ENCODE peak calls at places on chromosomes 13 and 19, in seven cellular contexts. One of them, this sample, is unnamed.

GRCh38 chr19:56896041-56896440 is 55.5 kb upstream of the PEG3 start:
- DNase-seq in dermis blood vessel endothelial cell: no peak
- DNase-seq in stimulated activated CD4-positive, alpha-beta T cell treated with anti-CD3 and anti-CD28 coated beads, Interleukin-2, amount 100 ng/mL, for 48 hours: no peak
- DNase-seq in KBM-7: no peak
- DNase-seq in naive thymus-derived CD8-positive, alpha-beta T cell: no peak
- DNase-seq in A549: no peak
- DNase-seq in T-helper 1 cell: no peak
- DNase-seq in this sample: no peak

GRCh38 chr19:10894911-10895213 is 23.5 kb downstream of the CARM1 start:
- DNase-seq in dermis blood vessel endothelial cell: no peak
- DNase-seq in stimulated activated CD4-positive, alpha-beta T cell treated with anti-CD3 and anti-CD28 coated beads, Interleukin-2, amount 100 ng/mL, for 48 hours: no peak
- DNase-seq in KBM-7: no peak
- DNase-seq in naive thymus-derived CD8-positive, alpha-beta T cell: no peak
- DNase-seq in A549: no peak
- DNase-seq in T-helper 1 cell: no peak
- DNase-seq in this sample: no peak

GRCh38 chr13:50598338-50598737 is 245.2 kb downstream of the DLEU7 start:
- DNase-seq in dermis blood vessel endothelial cell: no peak
- DNase-seq in stimulated activated CD4-positive, alpha-beta T cell treated with anti-CD3 and anti-CD28 coated beads, Interleukin-2, amount 100 ng/mL, for 48 hours: no peak
- DNase-seq in KBM-7: no peak
- DNase-seq in naive thymus-derived CD8-positive, alpha-beta T cell: no peak
- DNase-seq in A549: no peak
- DNase-seq in T-helper 1 cell: no peak
- DNase-seq in this sample: no peak

GRCh38 chr13:91406619-91407018 is 8.2 kb downstream of the GPC5 start:
- DNase-seq in dermis blood vessel endothelial cell: peak
- DNase-seq in stimulated activated CD4-positive, alpha-beta T cell treated with anti-CD3 and anti-CD28 coated beads, Interleukin-2, amount 100 ng/mL, for 48 hours: peak
- DNase-seq in KBM-7: peak
- DNase-seq in naive thymus-derived CD8-positive, alpha-beta T cell: no peak
- DNase-seq in A549: peak
- DNase-seq in T-helper 1 cell: no peak
- DNase-seq in this sample: no peak

GRCh38 chr19:37513397-37513796 is 6.7 kb downstream of the ZNF793 start:
- DNase-seq in dermis blood vessel endothelial cell: peak
- DNase-seq in stimulated activated CD4-positive, alpha-beta T cell treated with anti-CD3 and anti-CD28 coated beads, Interleukin-2, amount 100 ng/mL, for 48 hours: no peak
- DNase-seq in KBM-7: peak
- DNase-seq in naive thymus-derived CD8-positive, alpha-beta T cell: no peak
- DNase-seq in A549: no peak
- DNase-seq in T-helper 1 cell: no peak
- DNase-seq in this sample: no peak

GRCh38 chr13:111209613-111210012 is 94.5 kb downstream of the ARHGEF7 start:
- DNase-seq in dermis blood vessel endothelial cell: peak
- DNase-seq in stimulated activated CD4-positive, alpha-beta T cell treated with anti-CD3 and anti-CD28 coated beads, Interleukin-2, amount 100 ng/mL, for 48 hours: no peak
- DNase-seq in KBM-7: no peak
- DNase-seq in naive thymus-derived CD8-positive, alpha-beta T cell: no peak
- DNase-seq in A549: no peak
- DNase-seq in T-helper 1 cell: no peak
- DNase-seq in this sample: no peak

GRCh38 chr13:64928704-64929499 is 2301.2 kb downstream of the PCDH9 start:
- DNase-seq in dermis blood vessel endothelial cell: peak
- DNase-seq in stimulated activated CD4-positive, alpha-beta T cell treated with anti-CD3 and anti-CD28 coated beads, Interleukin-2, amount 100 ng/mL, for 48 hours: no peak
- DNase-seq in KBM-7: no peak
- DNase-seq in naive thymus-derived CD8-positive, alpha-beta T cell: no peak
- DNase-seq in A549: peak
- DNase-seq in T-helper 1 cell: no peak
- DNase-seq in this sample: no peak

GRCh38 chr13:97978661-97979450 is 25.4 kb downstream of the IPO5 start:
- DNase-seq in dermis blood vessel endothelial cell: peak
- DNase-seq in stimulated activated CD4-positive, alpha-beta T cell treated with anti-CD3 and anti-CD28 coated beads, Interleukin-2, amount 100 ng/mL, for 48 hours: no peak
- DNase-seq in KBM-7: peak
- DNase-seq in naive thymus-derived CD8-positive, alpha-beta T cell: no peak
- DNase-seq in A549: no peak
- DNase-seq in T-helper 1 cell: no peak
- DNase-seq in this sample: no peak

GRCh38 chr19:41935781-41936415 is 7.6 kb upstream of the ERFL start:
- DNase-seq in dermis blood vessel endothelial cell: no peak
- DNase-seq in stimulated activated CD4-positive, alpha-beta T cell treated with anti-CD3 and anti-CD28 coated beads, Interleukin-2, amount 100 ng/mL, for 48 hours: no peak
- DNase-seq in KBM-7: no peak
- DNase-seq in naive thymus-derived CD8-positive, alpha-beta T cell: no peak
- DNase-seq in A549: no peak
- DNase-seq in T-helper 1 cell: no peak
- DNase-seq in this sample: no peak

GRCh38 chr13:31476266-31476665 is 263.1 kb upstream of the RXFP2 start:
- DNase-seq in dermis blood vessel endothelial cell: no peak
- DNase-seq in stimulated activated CD4-positive, alpha-beta T cell treated with anti-CD3 and anti-CD28 coated beads, Interleukin-2, amount 100 ng/mL, for 48 hours: no peak
- DNase-seq in KBM-7: no peak
- DNase-seq in naive thymus-derived CD8-positive, alpha-beta T cell: no peak
- DNase-seq in A549: no peak
- DNase-seq in T-helper 1 cell: no peak
- DNase-seq in this sample: no peak

GRCh38 chr13:22883961-22884360 is 296.8 kb upstream of the SGCG start:
- DNase-seq in dermis blood vessel endothelial cell: no peak
- DNase-seq in stimulated activated CD4-positive, alpha-beta T cell treated with anti-CD3 and anti-CD28 coated beads, Interleukin-2, amount 100 ng/mL, for 48 hours: no peak
- DNase-seq in KBM-7: no peak
- DNase-seq in naive thymus-derived CD8-positive, alpha-beta T cell: no peak
- DNase-seq in A549: no peak
- DNase-seq in T-helper 1 cell: no peak
- DNase-seq in this sample: no peak

GRCh38 chr19:13262450-13262849 is 112.2 kb downstream of the IER2 start:
- DNase-seq in dermis blood vessel endothelial cell: peak
- DNase-seq in stimulated activated CD4-positive, alpha-beta T cell treated with anti-CD3 and anti-CD28 coated beads, Interleukin-2, amount 100 ng/mL, for 48 hours: no peak
- DNase-seq in KBM-7: peak
- DNase-seq in naive thymus-derived CD8-positive, alpha-beta T cell: no peak
- DNase-seq in A549: peak
- DNase-seq in T-helper 1 cell: no peak
- DNase-seq in this sample: no peak

GRCh38 chr19:47158879-47159509 is 28.4 kb downstream of the SAE1 start:
- DNase-seq in dermis blood vessel endothelial cell: peak
- DNase-seq in stimulated activated CD4-positive, alpha-beta T cell treated with anti-CD3 and anti-CD28 coated beads, Interleukin-2, amount 100 ng/mL, for 48 hours: no peak
- DNase-seq in KBM-7: no peak
- DNase-seq in naive thymus-derived CD8-positive, alpha-beta T cell: peak
- DNase-seq in A549: no peak
- DNase-seq in T-helper 1 cell: peak
- DNase-seq in this sample: no peak

GRCh38 chr13:24998433-24998832 is 97.5 kb upstream of the PABPC3 start:
- DNase-seq in dermis blood vessel endothelial cell: no peak
- DNase-seq in stimulated activated CD4-positive, alpha-beta T cell treated with anti-CD3 and anti-CD28 coated beads, Interleukin-2, amount 100 ng/mL, for 48 hours: no peak
- DNase-seq in KBM-7: no peak
- DNase-seq in naive thymus-derived CD8-positive, alpha-beta T cell: no peak
- DNase-seq in A549: no peak
- DNase-seq in T-helper 1 cell: no peak
- DNase-seq in this sample: no peak

GRCh38 chr13:64158910-64159309 is 2743.3 kb upstream of the PCDH20 start:
- DNase-seq in dermis blood vessel endothelial cell: peak
- DNase-seq in stimulated activated CD4-positive, alpha-beta T cell treated with anti-CD3 and anti-CD28 coated beads, Interleukin-2, amount 100 ng/mL, for 48 hours: no peak
- DNase-seq in KBM-7: no peak
- DNase-seq in naive thymus-derived CD8-positive, alpha-beta T cell: no peak
- DNase-seq in A549: no peak
- DNase-seq in T-helper 1 cell: no peak
- DNase-seq in this sample: no peak

GRCh38 chr19:13032837-13033236 is 37.6 kb downstream of the NFIX start:
- DNase-seq in dermis blood vessel endothelial cell: no peak
- DNase-seq in stimulated activated CD4-positive, alpha-beta T cell treated with anti-CD3 and anti-CD28 coated beads, Interleukin-2, amount 100 ng/mL, for 48 hours: no peak
- DNase-seq in KBM-7: no peak
- DNase-seq in naive thymus-derived CD8-positive, alpha-beta T cell: no peak
- DNase-seq in A549: no peak
- DNase-seq in T-helper 1 cell: no peak
- DNase-seq in this sample: no peak

GRCh38 chr13:27523345-27524073 is 73.1 kb upstream of the MTIF3 start:
- DNase-seq in dermis blood vessel endothelial cell: no peak
- DNase-seq in stimulated activated CD4-positive, alpha-beta T cell treated with anti-CD3 and anti-CD28 coated beads, Interleukin-2, amount 100 ng/mL, for 48 hours: no peak
- DNase-seq in KBM-7: peak
- DNase-seq in naive thymus-derived CD8-positive, alpha-beta T cell: no peak
- DNase-seq in A549: no peak
- DNase-seq in T-helper 1 cell: no peak
- DNase-seq in this sample: no peak

GRCh38 chr13:85935868-85936467 is 136.7 kb upstream of the SLITRK6 start:
- DNase-seq in dermis blood vessel endothelial cell: no peak
- DNase-seq in stimulated activated CD4-positive, alpha-beta T cell treated with anti-CD3 and anti-CD28 coated beads, Interleukin-2, amount 100 ng/mL, for 48 hours: no peak
- DNase-seq in KBM-7: no peak
- DNase-seq in naive thymus-derived CD8-positive, alpha-beta T cell: no peak
- DNase-seq in A549: no peak
- DNase-seq in T-helper 1 cell: no peak
- DNase-seq in this sample: no peak

This sample was measured in activated CD4-positive, CD25-positive, alpha-beta regulatory T cell treated with anti-CD3 and anti-CD28 coated beads, Interleukin-2, amount 50 U/mL, for 16 hours.